ENCODE peak calls at places on chromosomes 5 and 9, in eight cellular contexts. S, A, D, Z, U, O, X and G are unnamed samples.
A peak's percentile ranks its signal among the peaks of the same experiment; 100 is the strongest.

GRCh38 chr5:36138900-36139683 is 12.6 kb downstream of the LMBRD2 start:
- DNase-seq in A (no peak), D (no peak), X (no peak), U (no peak), Z (no peak), O (no peak), S (no peak), G (no peak)

GRCh38 chr5:36152324-36153298 is 700 bp downstream of the SKP2 start:
- DNase-seq in O (no peak), U (no peak), A (peak; percentile 28), D (peak; percentile 50), X (no peak), Z (peak; percentile 21), S (no peak), G (no peak)

GRCh38 chr5:94901071-94901979 is 282.9 kb downstream of the SLF1 start:
- DNase-seq in D (no peak), S (no peak), U (no peak), X (no peak), A (peak; percentile 78), Z (no peak), O (peak; percentile 72), G (no peak)

GRCh38 chr5:53334431-53334941 is 145.9 kb upstream of the FST start:
- DNase-seq in S (peak; percentile 59), O (no peak), U (no peak), X (no peak), D (no peak), A (peak; percentile 79), Z (no peak), G (no peak)

GRCh38 chr5:17355585-17356346 is 138.3 kb downstream of the BASP1 start:
- DNase-seq in S (peak; percentile 46), A (peak; percentile 96), D (no peak), Z (no peak), U (no peak), X (no peak), O (peak; percentile 94), G (no peak)

GRCh38 chr9:137044502-137045177 is 1.3 kb downstream of the NPDC1 start:
- DNase-seq in S (no peak), O (no peak), U (no peak), D (no peak), A (no peak), Z (no peak), X (no peak), G (no peak)

GRCh38 chr9:131276107-131276888 is at the start of gene FAM78A:
- DNase-seq in A (no peak), U (no peak), Z (no peak), D (no peak), X (peak; percentile 85), S (no peak), O (no peak), G (no peak)

GRCh38 chr9:6098431-6098830 is 83.0 kb upstream of the RANBP6 start:
- DNase-seq in D (no peak), A (peak; percentile 76), Z (no peak), U (no peak), X (no peak), S (no peak), O (no peak), G (no peak)

GRCh38 chr9:29826421-29826820 is 2253.1 kb upstream of the C9orf72 start:
- DNase-seq in S (no peak), D (no peak), O (no peak), A (no peak), X (no peak), U (no peak), Z (no peak), G (no peak)

GRCh38 chr5:99061711-99062110 is 132.9 kb upstream of the CHD1 start:
- DNase-seq in S (peak; percentile 33), A (peak; percentile 88), O (peak; percentile 48), X (no peak), Z (no peak), U (no peak), D (no peak), G (peak; percentile 19)

GRCh38 chr5:40486437-40487270 is 193.1 kb upstream of the PTGER4 start:
- DNase-seq in U (no peak), X (no peak), O (no peak), S (no peak), A (peak; percentile 14), D (peak; percentile 40), Z (no peak), G (no peak)

GRCh38 chr5:5494489-5495402 is 72.3 kb downstream of the ICE1 start:
- DNase-seq in Z (no peak), D (no peak), X (peak; percentile 93), S (no peak), A (peak; percentile 45), O (peak; percentile 36), U (no peak), G (no peak)

GRCh38 chr5:180469586-180469865 is 24.7 kb upstream of the CNOT6 start:
- DNase-seq in O (no peak), D (no peak), X (no peak), U (no peak), S (no peak), A (no peak), Z (no peak), G (no peak)

GRCh38 chr5:177131711-177132503 is 1.7 kb upstream of the NSD1 start:
- DNase-seq in D (no peak), Z (no peak), A (no peak), U (peak; percentile 73), S (no peak), X (peak; percentile 66), O (no peak), G (no peak)
- H3K4me3 ChIP-seq in D (no peak overlapping the region), Z (no peak overlapping the region), A (no peak overlapping the region), U (peak overlapping the region; percentile 85), S (no peak overlapping the region), X (peak overlapping the region; percentile 87), O (peak overlapping the region; percentile 5), G (no peak overlapping the region)

DNA sequence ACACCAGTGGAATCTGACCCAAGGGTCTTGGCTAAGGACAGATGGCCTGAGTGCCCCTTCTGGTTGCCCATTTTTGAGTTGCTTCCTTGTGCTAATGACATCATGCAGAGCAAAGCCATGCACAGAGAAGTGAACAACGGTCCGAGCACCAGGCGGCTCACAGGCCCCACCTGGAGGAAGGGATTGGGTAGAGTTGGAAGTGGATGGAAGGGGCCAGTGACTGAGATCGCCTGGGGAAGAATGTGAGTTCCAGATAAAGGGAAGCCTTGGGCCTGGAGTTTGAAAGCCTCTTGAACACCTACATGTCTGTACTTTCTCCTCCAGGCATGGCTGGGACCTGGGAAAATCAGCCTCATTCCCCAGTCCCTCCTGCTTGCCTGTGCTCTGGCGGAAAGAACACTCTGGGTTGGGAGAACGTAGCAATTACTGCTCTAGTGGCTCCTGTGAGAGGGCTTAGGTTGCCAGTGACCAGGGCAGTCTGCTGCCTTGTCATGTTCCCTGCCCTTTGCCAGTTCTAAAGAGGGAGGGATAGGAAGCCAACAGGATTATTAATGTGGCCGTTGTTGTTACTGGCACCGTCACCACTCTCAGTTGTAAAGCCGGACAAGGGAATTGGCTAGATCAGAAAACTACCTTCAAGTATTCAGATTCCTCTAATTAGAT is 62.5 kb upstream of the PTPN3 start:
- DNase-seq in Z (no peak), D (no peak), U (no peak), X (no peak), A (no peak), S (no peak), O (no peak), G (no peak)
- TF ChIP-seq CTCF in Z (no peak), D (no peak), U (no peak), X (no peak), A (no peak), S (no peak), O (peak; percentile 35), G (peak; percentile 30)

GRCh38 chr9:72150653-72151052 is 1.4 kb downstream of the GDA start:
- DNase-seq in Z (no peak), S (no peak), D (peak; percentile 53), X (no peak), A (no peak), U (no peak), O (no peak), G (no peak)

GRCh38 chr9:72147676-72148075 is 1.6 kb upstream of the GDA start:
- DNase-seq in D (no peak), X (no peak), U (no peak), S (no peak), Z (no peak), O (no peak), A (no peak), G (no peak)

GRCh38 chr9:72150172-72150571 is 932 bp downstream of the GDA start:
- DNase-seq in U (no peak), A (no peak), O (no peak), Z (no peak), S (no peak), X (no peak), D (no peak), G (no peak)

GRCh38 chr9:72151099-72151498 is 1.9 kb downstream of the GDA start:
- DNase-seq in O (no peak), A (no peak), D (peak; percentile 71), Z (no peak), S (no peak), U (no peak), X (no peak), G (no peak)

GRCh38 chr9:72149231-72149975 is at the start of gene GDA:
- DNase-seq in O (no peak), U (no peak), D (peak; percentile 65), S (no peak), Z (peak; percentile 40), X (no peak), A (no peak), G (no peak)
- H3K4me3 ChIP-seq in O (no peak within 1 kb of the TSS), U (peak within 1 kb of the TSS; percentile 46), D (peak within 1 kb of the TSS; percentile 68), S (no peak within 1 kb of the TSS), Z (peak within 1 kb of the TSS; percentile 55), X (peak within 1 kb of the TSS; percentile 19), A (no peak within 1 kb of the TSS), G (peak within 1 kb of the TSS; percentile 27)

GRCh38 chr5:43073597-43074546 is 33.8 kb upstream of the ANXA2R start:
- DNase-seq in X (no peak), Z (peak; percentile 41), U (no peak), S (no peak), D (no peak), A (peak; percentile 58), O (peak; percentile 41), G (no peak)
- TF ChIP-seq CTCF in X (peak; percentile 66), Z (peak; percentile 51), U (peak; percentile 19), S (peak; percentile 70), D (peak; percentile 97), A (peak; percentile 69), O (peak; percentile 72), G (peak; percentile 53)

GRCh38 chr9:96157675-96158074 is 144.3 kb downstream of the HSD17B3 start:
- DNase-seq in U (no peak), D (no peak), S (no peak), X (no peak), Z (no peak), O (no peak), A (no peak), G (no peak)
- H3K4me3 ChIP-seq in U (no peak overlapping the region), D (no peak overlapping the region), S (no peak overlapping the region), X (no peak overlapping the region), Z (no peak overlapping the region), O (no peak overlapping the region), A (no peak overlapping the region), G (no peak overlapping the region)

GRCh38 chr9:116661037-116661954 is 25.8 kb upstream of the TRIM32 start:
- DNase-seq in D (peak; percentile 60), O (peak; percentile 45), U (no peak), X (no peak), A (peak; percentile 83), Z (peak; percentile 74), S (peak; percentile 80), G (peak; percentile 74)
- TF ChIP-seq CTCF in D (peak; percentile 84), O (peak; percentile 77), U (peak; percentile 35), X (peak; percentile 76), A (peak; percentile 83), Z (peak; percentile 89), S (peak; percentile 78), G (peak; percentile 74)